ENCODE peak calls at places on chromosomes 16 and 17, in eight cellular contexts. One of them, this sample, is unnamed.

GRCh38 chr17:49360796-49361128 is 1.3 kb downstream of the ZNF652 start:
- DNase-seq in skeletal muscle cell: no peak
- DNase-seq in activated naive CD4-positive, alpha-beta T cell treated with anti-CD3 and anti-CD28 coated beads, Interleukin-2, amount 10 ng/mL, durations not matched to agents 7 days and 5 days: no peak
- DNase-seq in NCI-H1436 treated with DMSO at 0.1 percent for 48 hours: no peak
- DNase-seq in RPMI7951: no peak
- DNase-seq in RWPE1: peak
- DNase-seq in myocyte: peak
- DNase-seq in PC-3: no peak
- DNase-seq in this sample: no peak

GRCh38 chr17:74632597-74632996 is 9.1 kb upstream of the CD300E start:
- DNase-seq in NCI-H1436 treated with DMSO at 0.1 percent for 48 hours: no peak
- DNase-seq in PC-3: no peak
- DNase-seq in activated naive CD4-positive, alpha-beta T cell treated with anti-CD3 and anti-CD28 coated beads, Interleukin-2, amount 10 ng/mL, durations not matched to agents 7 days and 5 days: no peak
- DNase-seq in myocyte: no peak
- DNase-seq in RPMI7951: no peak
- DNase-seq in RWPE1: no peak
- DNase-seq in skeletal muscle cell: no peak
- DNase-seq in this sample: no peak

GRCh38 chr16:9344508-9344907 is 253.1 kb downstream of the HAPSTR1 start:
- DNase-seq in myocyte: no peak
- DNase-seq in NCI-H1436 treated with DMSO at 0.1 percent for 48 hours: no peak
- DNase-seq in PC-3: no peak
- DNase-seq in RPMI7951: no peak
- DNase-seq in skeletal muscle cell: no peak
- DNase-seq in RWPE1: no peak
- DNase-seq in activated naive CD4-positive, alpha-beta T cell treated with anti-CD3 and anti-CD28 coated beads, Interleukin-2, amount 10 ng/mL, durations not matched to agents 7 days and 5 days: no peak
- DNase-seq in this sample: no peak

GRCh38 chr16:7025616-7026190 is 306.9 kb upstream of the RBFOX1 start:
- DNase-seq in PC-3: peak
- DNase-seq in myocyte: peak
- DNase-seq in RPMI7951: peak
- DNase-seq in activated naive CD4-positive, alpha-beta T cell treated with anti-CD3 and anti-CD28 coated beads, Interleukin-2, amount 10 ng/mL, durations not matched to agents 7 days and 5 days: peak
- DNase-seq in skeletal muscle cell: no peak
- DNase-seq in NCI-H1436 treated with DMSO at 0.1 percent for 48 hours: peak
- DNase-seq in RWPE1: peak
- DNase-seq in this sample: peak

GRCh38 chr17:58279016-58279671 is 1.6 kb downstream of the MPO start:
- DNase-seq in NCI-H1436 treated with DMSO at 0.1 percent for 48 hours: no peak
- DNase-seq in RWPE1: no peak
- DNase-seq in myocyte: peak
- DNase-seq in RPMI7951: peak
- DNase-seq in PC-3: no peak
- DNase-seq in activated naive CD4-positive, alpha-beta T cell treated with anti-CD3 and anti-CD28 coated beads, Interleukin-2, amount 10 ng/mL, durations not matched to agents 7 days and 5 days: no peak
- DNase-seq in skeletal muscle cell: no peak
- DNase-seq in this sample: no peak

GRCh38 chr16:85615014-85615851 is 2.1 kb downstream of the GSE1 start:
- DNase-seq in RWPE1: peak
- DNase-seq in RPMI7951: no peak
- DNase-seq in activated naive CD4-positive, alpha-beta T cell treated with anti-CD3 and anti-CD28 coated beads, Interleukin-2, amount 10 ng/mL, durations not matched to agents 7 days and 5 days: peak
- DNase-seq in NCI-H1436 treated with DMSO at 0.1 percent for 48 hours: no peak
- DNase-seq in myocyte: no peak
- DNase-seq in skeletal muscle cell: no peak
- DNase-seq in PC-3: peak
- DNase-seq in this sample: peak

GRCh38 chr16:31131416-31131815 is 4.1 kb downstream of the PRSS8 start:
- DNase-seq in activated naive CD4-positive, alpha-beta T cell treated with anti-CD3 and anti-CD28 coated beads, Interleukin-2, amount 10 ng/mL, durations not matched to agents 7 days and 5 days: no peak
- DNase-seq in PC-3: no peak
- DNase-seq in RWPE1: no peak
- DNase-seq in NCI-H1436 treated with DMSO at 0.1 percent for 48 hours: no peak
- DNase-seq in myocyte: no peak
- DNase-seq in skeletal muscle cell: no peak
- DNase-seq in RPMI7951: no peak
- DNase-seq in this sample: no peak

GRCh38 chr17:66076546-66077190 is 115.3 kb downstream of the CEP112 start:
- DNase-seq in skeletal muscle cell: no peak
- DNase-seq in myocyte: peak
- DNase-seq in RPMI7951: peak
- DNase-seq in RWPE1: no peak
- DNase-seq in activated naive CD4-positive, alpha-beta T cell treated with anti-CD3 and anti-CD28 coated beads, Interleukin-2, amount 10 ng/mL, durations not matched to agents 7 days and 5 days: no peak
- DNase-seq in PC-3: no peak
- DNase-seq in NCI-H1436 treated with DMSO at 0.1 percent for 48 hours: no peak
- DNase-seq in this sample: no peak

GRCh38 chr17:57544381-57544780 is 200.7 kb downstream of the CCDC182 start:
- DNase-seq in RPMI7951: no peak
- DNase-seq in myocyte: no peak
- DNase-seq in NCI-H1436 treated with DMSO at 0.1 percent for 48 hours: no peak
- DNase-seq in PC-3: no peak
- DNase-seq in RWPE1: no peak
- DNase-seq in skeletal muscle cell: no peak
- DNase-seq in activated naive CD4-positive, alpha-beta T cell treated with anti-CD3 and anti-CD28 coated beads, Interleukin-2, amount 10 ng/mL, durations not matched to agents 7 days and 5 days: no peak
- DNase-seq in this sample: no peak

GRCh38 chr16:55323637-55324490 is at the start of gene IRX6:
- DNase-seq in RWPE1: no peak
- DNase-seq in skeletal muscle cell: no peak
- DNase-seq in myocyte: peak
- DNase-seq in NCI-H1436 treated with DMSO at 0.1 percent for 48 hours: no peak
- DNase-seq in RPMI7951: no peak
- DNase-seq in activated naive CD4-positive, alpha-beta T cell treated with anti-CD3 and anti-CD28 coated beads, Interleukin-2, amount 10 ng/mL, durations not matched to agents 7 days and 5 days: no peak
- DNase-seq in PC-3: no peak
- DNase-seq in this sample: no peak

GRCh38 chr16:68760671-68761275 is 23.7 kb downstream of the CDH1 start:
- DNase-seq in PC-3: peak
- DNase-seq in skeletal muscle cell: no peak
- DNase-seq in myocyte: peak
- DNase-seq in NCI-H1436 treated with DMSO at 0.1 percent for 48 hours: no peak
- DNase-seq in RPMI7951: peak
- DNase-seq in activated naive CD4-positive, alpha-beta T cell treated with anti-CD3 and anti-CD28 coated beads, Interleukin-2, amount 10 ng/mL, durations not matched to agents 7 days and 5 days: peak
- DNase-seq in RWPE1: peak
- DNase-seq in this sample: peak

GRCh38 chr16:2787406-2787805 is at the start of gene PRSS33:
- DNase-seq in activated naive CD4-positive, alpha-beta T cell treated with anti-CD3 and anti-CD28 coated beads, Interleukin-2, amount 10 ng/mL, durations not matched to agents 7 days and 5 days: peak
- DNase-seq in RPMI7951: no peak
- DNase-seq in PC-3: no peak
- DNase-seq in RWPE1: no peak
- DNase-seq in NCI-H1436 treated with DMSO at 0.1 percent for 48 hours: no peak
- DNase-seq in myocyte: no peak
- DNase-seq in skeletal muscle cell: no peak
- DNase-seq in this sample: no peak

GRCh38 chr16:831571-832443 is 31.3 kb upstream of the GNG13 start:
- DNase-seq in RPMI7951: no peak
- DNase-seq in PC-3: no peak
- DNase-seq in NCI-H1436 treated with DMSO at 0.1 percent for 48 hours: no peak
- DNase-seq in skeletal muscle cell: no peak
- DNase-seq in myocyte: no peak
- DNase-seq in activated naive CD4-positive, alpha-beta T cell treated with anti-CD3 and anti-CD28 coated beads, Interleukin-2, amount 10 ng/mL, durations not matched to agents 7 days and 5 days: no peak
- DNase-seq in RWPE1: no peak
- DNase-seq in this sample: no peak

GRCh38 chr17:29778936-29779811 is 150.9 kb downstream of the SSH2 start:
- DNase-seq in RWPE1: peak
- DNase-seq in RPMI7951: peak
- DNase-seq in activated naive CD4-positive, alpha-beta T cell treated with anti-CD3 and anti-CD28 coated beads, Interleukin-2, amount 10 ng/mL, durations not matched to agents 7 days and 5 days: peak
- DNase-seq in skeletal muscle cell: no peak
- DNase-seq in NCI-H1436 treated with DMSO at 0.1 percent for 48 hours: peak
- DNase-seq in myocyte: peak
- DNase-seq in PC-3: peak
- DNase-seq in this sample: peak

GRCh38 chr16:12225816-12226480 is 249.4 kb downstream of the SNX29 start:
- DNase-seq in activated naive CD4-positive, alpha-beta T cell treated with anti-CD3 and anti-CD28 coated beads, Interleukin-2, amount 10 ng/mL, durations not matched to agents 7 days and 5 days: no peak
- DNase-seq in NCI-H1436 treated with DMSO at 0.1 percent for 48 hours: no peak
- DNase-seq in RPMI7951: no peak
- DNase-seq in RWPE1: no peak
- DNase-seq in myocyte: no peak
- DNase-seq in PC-3: no peak
- DNase-seq in skeletal muscle cell: no peak
- DNase-seq in this sample: no peak

This sample was measured in activated CD4-positive, alpha-beta memory T cell treated with anti-CD3 and anti-CD28 coated beads, Interleukin-2, amount 10 ng/mL, durations not matched to agents 7 days and 5 days.